ENCODE peak calls at places on chromosome 6, in six cellular contexts. T is Peyer's patch, R is heart left ventricle, W is H54, A is HepG2, S is stomach. E is an unnamed sample.

GRCh38 chr6:7787137-7787575 is 61.3 kb downstream of the BMP6 start:
- DNase-seq in T (no peak), R (no peak), W (no peak), A (no peak), S (no peak), E (no peak)

GRCh38 chr6:82521369-82521768 is 157.8 kb downstream of the TPBG start:
- DNase-seq in T (no peak), R (no peak), W (no peak), A (no peak), S (no peak), E (no peak)

GRCh38 chr6:33609019-33609418 is 12.1 kb upstream of the ITPR3 start:
- DNase-seq in T (no peak), R (no peak), W (no peak), A (no peak), S (no peak), E (no peak)

GRCh38 chr6:140980265-140980887 is 1152.3 kb upstream of the GJE1 start:
- DNase-seq in T (no peak), R (no peak), W (no peak), A (no peak), S (no peak), E (no peak)

GRCh38 chr6:16739329-16739801 is 21.9 kb downstream of the ATXN1 start:
- DNase-seq in T (no peak), R (no peak), W (no peak), A (peak), S (no peak), E (no peak)

GRCh38 chr6:30145818-30146217 is 9.9 kb downstream of the TRIM40 start:
- DNase-seq in T (no peak), R (no peak), W (no peak), A (no peak), S (no peak), E (no peak)

GRCh38 chr6:170147832-170148708 is 142.8 kb downstream of the DLL1 start:
- DNase-seq in T (peak), R (peak), W (no peak), A (no peak), S (no peak), E (peak)

GRCh38 chr6:13615802-13616140 is 636 bp downstream of the NOL7 start:
- DNase-seq in T (peak), R (peak), W (peak), A (no peak), S (peak), E (peak)

GRCh38 chr6:75863001-75863400 is 114.0 kb downstream of the MYO6 start:
- DNase-seq in T (no peak), R (no peak), W (no peak), A (no peak), S (no peak), E (no peak)

GRCh38 chr6:139540276-139540675 is 165.8 kb upstream of the CITED2 start:
- DNase-seq in T (peak), R (no peak), W (no peak), A (no peak), S (peak), E (no peak)

GRCh38 chr6:157274471-157275226 is 48.7 kb downstream of the TMEM242 start:
- DNase-seq in T (peak), R (peak), W (peak), A (peak), S (peak), E (peak)

GRCh38 chr6:101259446-101259845 is 134.1 kb upstream of the GRIK2 start:
- DNase-seq in T (no peak), R (no peak), W (no peak), A (no peak), S (no peak), E (no peak)

GRCh38 chr6:155240905-155241600 is 22.8 kb upstream of the CLDN20 start:
- DNase-seq in T (no peak), R (no peak), W (no peak), A (no peak), S (no peak), E (peak)

GRCh38 chr6:44043479-44044153 is 83.6 kb downstream of the MRPL14 start:
- DNase-seq in T (no peak), R (peak), W (no peak), A (no peak), S (no peak), E (no peak)

GRCh38 chr6:154347981-154348380 is 8.6 kb downstream of the IPCEF1 start:
- DNase-seq in T (no peak), R (no peak), W (no peak), A (no peak), S (no peak), E (peak)

GRCh38 chr6:26064619-26065257 is 22.5 kb upstream of the HFE start:
- DNase-seq in T (peak), R (no peak), W (no peak), A (peak), S (no peak), E (no peak)

GRCh38 chr6:127938701-127939100 is 37.8 kb upstream of the THEMIS start:
- DNase-seq in T (no peak), R (no peak), W (no peak), A (no peak), S (no peak), E (no peak)

GRCh38 chr6:98067375-98067774 is 767.0 kb upstream of the POU3F2 start:
- DNase-seq in T (no peak), R (no peak), W (no peak), A (no peak), S (no peak), E (no peak)

GRCh38 chr6:19772891-19773290 is 64.3 kb upstream of the ID4 start:
- DNase-seq in T (no peak), R (no peak), W (no peak), A (no peak), S (no peak), E (no peak)

GRCh38 chr6:38175786-38176185 is 356.3 kb downstream of the ZFAND3 start:
- DNase-seq in T (no peak), R (no peak), W (no peak), A (peak), S (no peak), E (no peak)

DNA sequence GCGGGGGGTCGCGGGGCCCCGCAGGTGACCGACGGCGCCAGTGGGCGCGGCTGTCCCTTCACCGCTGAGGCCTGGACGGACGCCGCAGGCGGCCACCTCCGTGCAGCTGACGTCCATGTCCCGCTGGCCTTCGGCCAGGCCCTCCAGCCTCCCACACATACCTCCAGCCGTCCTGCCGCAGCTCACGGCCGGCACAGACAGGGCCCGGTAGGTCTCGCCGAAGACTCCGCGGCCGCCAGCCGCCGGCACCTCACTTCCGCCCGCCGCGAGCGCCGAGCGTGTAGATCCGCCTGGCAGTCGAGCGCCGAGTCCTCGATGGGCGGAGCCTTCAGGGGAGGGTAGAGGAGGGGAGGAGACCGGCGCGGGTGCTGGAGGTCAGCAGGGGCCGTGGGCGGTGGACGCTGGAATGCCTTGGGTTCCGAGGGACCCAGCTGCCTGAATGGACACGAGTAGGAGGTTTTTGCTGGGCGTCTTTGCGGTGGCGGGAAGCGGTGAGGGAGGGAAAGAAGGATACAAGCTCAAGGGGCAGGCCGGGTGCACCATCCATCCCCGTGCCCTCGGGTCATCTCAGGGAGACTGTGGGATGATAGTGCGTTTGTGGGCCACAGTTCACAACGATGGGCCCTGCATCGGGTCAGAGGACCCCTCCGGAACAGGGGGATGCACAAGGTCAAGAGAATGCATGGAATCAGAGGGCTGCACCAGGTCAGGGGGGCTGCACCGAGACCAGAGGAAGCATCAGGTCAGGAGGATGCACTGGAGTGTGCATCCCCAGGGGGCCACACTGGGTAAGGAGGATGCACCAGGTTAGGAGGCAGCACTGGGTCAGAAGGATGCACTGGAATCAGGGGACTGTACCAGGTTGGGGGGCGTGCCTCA is at the start of gene EXOC2:
- DNase-seq in T (peak), R (peak), W (peak), A (peak), S (peak), E (peak)
- TF ChIP-seq POLR2A in T (peak), R (peak), W (peak), A (peak), S (peak), E (peak)

GRCh38 chr6:45675634-45676033 is 297.9 kb upstream of the SUPT3H start:
- DNase-seq in T (no peak), R (no peak), W (no peak), A (no peak), S (no peak), E (no peak)
- TF ChIP-seq POLR2A in T (no peak), R (no peak), W (no peak), A (no peak), S (no peak), E (no peak)

GRCh38 chr6:3118353-3119039 is at the start of gene BPHL:
- DNase-seq in T (peak), R (peak), W (peak), A (peak), S (peak), E (peak)
- TF ChIP-seq POLR2A in T (peak), R (peak), W (peak), A (peak), S (peak), E (no peak)

GRCh38 chr6:106199331-106199730 is 113.2 kb downstream of the PRDM1 start:
- DNase-seq in T (no peak), R (no peak), W (no peak), A (no peak), S (no peak), E (no peak)

GRCh38 chr6:106199998-106200397 is 113.9 kb downstream of the PRDM1 start:
- DNase-seq in T (no peak), R (no peak), W (no peak), A (no peak), S (no peak), E (no peak)

GRCh38 chr6:106206905-106207304 is 118.7 kb downstream of the ATG5 start:
- DNase-seq in T (no peak), R (no peak), W (no peak), A (no peak), S (no peak), E (no peak)

GRCh38 chr6:106204961-106205360 is 118.8 kb downstream of the PRDM1 start:
- DNase-seq in T (no peak), R (no peak), W (no peak), A (no peak), S (no peak), E (no peak)
- TF ChIP-seq POLR2A in T (no peak), R (no peak), W (no peak), A (no peak), S (no peak), E (no peak)

GRCh38 chr6:130683761-130684517 is 143.3 kb upstream of the SMLR1 start:
- DNase-seq in T (no peak), R (no peak), W (no peak), A (no peak), S (no peak), E (no peak)
- TF ChIP-seq POLR2A in T (no peak), R (no peak), W (no peak), A (no peak), S (no peak), E (no peak)

DNA sequence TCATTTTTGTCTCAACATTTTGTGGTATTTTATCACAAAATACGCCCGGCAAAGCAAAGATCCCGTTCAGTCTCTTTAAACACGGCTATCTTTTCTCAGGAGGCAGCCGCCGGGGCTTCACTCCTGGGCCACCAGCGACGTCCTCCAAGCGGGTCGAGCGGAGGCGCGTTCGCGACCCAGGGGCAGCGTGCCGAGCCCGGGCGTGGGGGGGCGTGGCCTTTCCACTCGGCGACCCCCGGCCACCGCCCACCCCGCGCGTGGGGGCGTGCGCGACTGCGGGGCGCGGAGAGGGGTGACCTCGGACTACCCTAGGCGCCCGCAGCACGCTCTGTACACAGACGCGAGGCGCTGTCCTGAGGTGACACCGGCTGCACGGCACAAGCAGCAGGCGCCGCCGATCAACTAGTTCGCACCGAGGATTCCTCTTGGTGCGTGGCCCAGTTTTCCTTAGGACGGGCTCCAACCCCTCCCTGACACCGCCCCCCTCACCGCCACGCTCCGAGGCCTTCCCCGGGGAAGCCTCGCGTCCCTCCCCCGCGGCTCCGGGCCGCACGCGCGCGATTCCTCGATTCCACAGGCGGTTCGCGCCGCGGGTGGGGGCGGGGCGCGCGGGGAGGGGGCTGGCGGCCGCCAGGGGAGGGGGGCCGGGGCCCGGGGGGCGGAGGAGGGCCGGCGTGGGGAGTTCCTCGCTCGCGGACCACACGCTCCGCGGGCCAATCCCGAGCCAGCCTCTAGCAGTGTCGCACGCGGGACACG is 1.1 kb upstream of the JARID2 start:
- DNase-seq in T (peak), R (peak), W (peak), A (peak), S (peak), E (peak)
- TF ChIP-seq POLR2A in T (no peak), R (no peak), W (peak), A (peak), S (no peak), E (peak)

GRCh38 chr6:34674268-34674639 is 22.3 kb downstream of the ILRUN start:
- DNase-seq in T (no peak), R (no peak), W (no peak), A (peak), S (no peak), E (no peak)

GRCh38 chr6:34672657-34673043 is 23.9 kb downstream of the ILRUN start:
- DNase-seq in T (no peak), R (no peak), W (no peak), A (no peak), S (no peak), E (no peak)

GRCh38 chr6:34673079-34673478 is 23.5 kb downstream of the ILRUN start:
- DNase-seq in T (no peak), R (no peak), W (no peak), A (no peak), S (no peak), E (no peak)

GRCh38 chr6:34671362-34671761 is 25.2 kb downstream of the ILRUN start:
- DNase-seq in T (no peak), R (no peak), W (no peak), A (no peak), S (no peak), E (no peak)

GRCh38 chr6:34671801-34672656 is 24.5 kb downstream of the ILRUN start:
- DNase-seq in T (peak), R (peak), W (peak), A (no peak), S (no peak), E (peak)
- TF ChIP-seq POLR2A in T (no peak), R (peak), W (no peak), A (no peak), S (no peak), E (no peak)

GRCh38 chr6:4727671-4728435 is 48.4 kb upstream of the CDYL start:
- DNase-seq in T (peak), R (no peak), W (no peak), A (peak), S (no peak), E (no peak)
- TF ChIP-seq POLR2A in T (no peak), R (no peak), W (no peak), A (no peak), S (no peak), E (no peak)

GRCh38 chr6:70666726-70667125 is 957 bp upstream of the SMAP1 start:
- DNase-seq in T (no peak), R (no peak), W (no peak), A (no peak), S (no peak), E (no peak)

GRCh38 chr6:70668499-70668812 is 773 bp downstream of the SMAP1 start:
- DNase-seq in T (no peak), R (no peak), W (peak), A (no peak), S (no peak), E (peak)

GRCh38 chr6:70667256-70667710 is 400 bp upstream of the SMAP1 start:
- DNase-seq in T (no peak), R (no peak), W (no peak), A (no peak), S (no peak), E (no peak)

GRCh38 chr6:70669133-70669532 is 1.4 kb downstream of the SMAP1 start:
- DNase-seq in T (no peak), R (no peak), W (no peak), A (peak), S (no peak), E (no peak)

GRCh38 chr6:70667711-70668498 is at the start of gene SMAP1:
- DNase-seq in T (peak), R (peak), W (peak), A (peak), S (peak), E (peak)
- TF ChIP-seq POLR2A in T (peak), R (peak), W (peak), A (peak), S (peak), E (peak)

E was measured in upper lobe of left lung.